ENCODE peak calls at places on chromosome 21, in four cellular contexts. One of them, this sample, is unnamed. For H3K36me3, the result is how much of the 10 kb centered on the place peaks cover.

GRCh38 chr21:15051652-15052554 is 12.9 kb downstream of the NRIP1 start:
- DNase-seq in heart left ventricle: no peak
- DNase-seq in IMR-90: peak
- DNase-seq in heart right ventricle: no peak
- DNase-seq in this sample: no peak

GRCh38 chr21:26087223-26087918 is 83.2 kb downstream of the APP start:
- DNase-seq in heart left ventricle: no peak
- DNase-seq in IMR-90: no peak
- DNase-seq in heart right ventricle: no peak
- DNase-seq in this sample: no peak

GRCh38 chr21:39016740-39017315 is 166.4 kb downstream of the PSMG1 start:
- DNase-seq in heart right ventricle: no peak
- DNase-seq in IMR-90: peak
- DNase-seq in heart left ventricle: no peak
- DNase-seq in this sample: no peak

GRCh38 chr21:31873275-31873695 is 465 bp downstream of the HUNK start:
- DNase-seq in IMR-90: no peak
- DNase-seq in heart right ventricle: peak
- DNase-seq in heart left ventricle: peak
- DNase-seq in this sample: no peak

GRCh38 chr21:15278851-15279250 is 214.1 kb upstream of the NRIP1 start:
- DNase-seq in heart right ventricle: no peak
- DNase-seq in heart left ventricle: no peak
- DNase-seq in IMR-90: no peak
- DNase-seq in this sample: no peak

GRCh38 chr21:25607812-25608737 is 794 bp upstream of the MRPL39 start:
- DNase-seq in heart right ventricle: peak
- DNase-seq in IMR-90: peak
- DNase-seq in heart left ventricle: peak
- DNase-seq in this sample: peak

GRCh38 chr21:42644223-42645208 is 8.9 kb upstream of the PDE9A start:
- DNase-seq in heart right ventricle: no peak
- DNase-seq in heart left ventricle: peak
- DNase-seq in IMR-90: peak
- DNase-seq in this sample: no peak

GRCh38 chr21:27700974-27701614 is 734.2 kb upstream of the ADAMTS5 start:
- DNase-seq in heart left ventricle: peak
- DNase-seq in IMR-90: peak
- DNase-seq in heart right ventricle: peak
- DNase-seq in this sample: peak

GRCh38 chr21:35202431-35202830 is 153.3 kb upstream of the RUNX1 start:
- DNase-seq in IMR-90: peak
- DNase-seq in heart left ventricle: no peak
- DNase-seq in heart right ventricle: no peak
- DNase-seq in this sample: no peak

GRCh38 chr21:14826630-14827029 is 238.2 kb downstream of the NRIP1 start:
- DNase-seq in heart right ventricle: no peak
- DNase-seq in heart left ventricle: no peak
- DNase-seq in IMR-90: no peak
- DNase-seq in this sample: no peak

GRCh38 chr21:42991992-42992740 is 17.8 kb downstream of the PKNOX1 start:
- DNase-seq in IMR-90: peak
- DNase-seq in heart right ventricle: peak
- DNase-seq in heart left ventricle: no peak
- DNase-seq in this sample: no peak

GRCh38 chr21:14290584-14290983 is 74.6 kb downstream of the RBM11 start:
- DNase-seq in heart left ventricle: no peak
- DNase-seq in heart right ventricle: no peak
- DNase-seq in IMR-90: no peak
- DNase-seq in this sample: no peak

GRCh38 chr21:28822882-28823335 is 169.8 kb downstream of the LTN1 start:
- DNase-seq in heart right ventricle: no peak
- DNase-seq in heart left ventricle: no peak
- DNase-seq in IMR-90: peak
- DNase-seq in this sample: no peak

GRCh38 chr21:42221581-42222345 is 2.8 kb downstream of the ABCG1 start:
- DNase-seq in heart right ventricle: no peak
- DNase-seq in IMR-90: peak
- DNase-seq in heart left ventricle: no peak
- DNase-seq in this sample: no peak

GRCh38 chr21:14981246-14981645 is 83.6 kb downstream of the NRIP1 start:
- DNase-seq in IMR-90: no peak
- DNase-seq in heart right ventricle: no peak
- DNase-seq in heart left ventricle: no peak
- DNase-seq in this sample: no peak

GRCh38 chr21:14616303-14617039 is 70.4 kb upstream of the SAMSN1 start:
- DNase-seq in heart right ventricle: no peak
- DNase-seq in IMR-90: no peak
- DNase-seq in heart left ventricle: no peak
- DNase-seq in this sample: no peak

GRCh38 chr21:32537569-32537881 is 47.8 kb downstream of the TCP10L start:
- DNase-seq in heart left ventricle: no peak
- DNase-seq in heart right ventricle: no peak
- DNase-seq in IMR-90: no peak
- DNase-seq in this sample: no peak

GRCh38 chr21:26079376-26079775 is 91.2 kb downstream of the APP start:
- DNase-seq in heart left ventricle: no peak
- DNase-seq in heart right ventricle: no peak
- DNase-seq in IMR-90: peak
- DNase-seq in this sample: no peak

GRCh38 chr21:36347962-36348328 is 27.9 kb downstream of the MORC3 start:
- DNase-seq in heart right ventricle: no peak
- DNase-seq in heart left ventricle: no peak
- DNase-seq in IMR-90: peak
- DNase-seq in this sample: no peak

GRCh38 chr21:42845296-42845965 is 33.9 kb downstream of the WDR4 start:
- DNase-seq in heart left ventricle: no peak
- DNase-seq in heart right ventricle: peak
- DNase-seq in IMR-90: no peak
- DNase-seq in this sample: no peak

GRCh38 chr21:39956586-39956985 is 89.3 kb downstream of the PCP4 start:
- DNase-seq in heart left ventricle: no peak
- DNase-seq in heart right ventricle: no peak
- DNase-seq in IMR-90: no peak
- DNase-seq in this sample: no peak

GRCh38 chr21:25456672-25457071 is 150.6 kb downstream of the MRPL39 start:
- DNase-seq in IMR-90: peak
- DNase-seq in heart right ventricle: no peak
- DNase-seq in heart left ventricle: no peak
- DNase-seq in this sample: no peak

GRCh38 chr21:41861255-41861654 is 17.9 kb downstream of the PRDM15 start:
- DNase-seq in IMR-90: no peak
- DNase-seq in heart right ventricle: no peak
- DNase-seq in heart left ventricle: no peak
- DNase-seq in this sample: no peak

GRCh38 chr21:36507397-36508018 is 27.6 kb upstream of the CLDN14 start:
- DNase-seq in heart right ventricle: no peak
- DNase-seq in heart left ventricle: no peak
- DNase-seq in IMR-90: peak
- DNase-seq in this sample: no peak

GRCh38 chr21:38358098-38358497 is 101.3 kb downstream of the KCNJ15 start:
- DNase-seq in heart left ventricle: no peak
- DNase-seq in IMR-90: no peak
- DNase-seq in heart right ventricle: no peak
- DNase-seq in this sample: no peak

GRCh38 chr21:14741237-14741636 is 195.1 kb upstream of the SAMSN1 start:
- DNase-seq in heart left ventricle: no peak
- DNase-seq in IMR-90: no peak
- DNase-seq in heart right ventricle: no peak
- DNase-seq in this sample: no peak

GRCh38 chr21:35637431-35637830 is 422.9 kb downstream of the SETD4 start:
- DNase-seq in heart right ventricle: no peak
- DNase-seq in IMR-90: peak
- DNase-seq in heart left ventricle: no peak
- DNase-seq in this sample: no peak

DNA sequence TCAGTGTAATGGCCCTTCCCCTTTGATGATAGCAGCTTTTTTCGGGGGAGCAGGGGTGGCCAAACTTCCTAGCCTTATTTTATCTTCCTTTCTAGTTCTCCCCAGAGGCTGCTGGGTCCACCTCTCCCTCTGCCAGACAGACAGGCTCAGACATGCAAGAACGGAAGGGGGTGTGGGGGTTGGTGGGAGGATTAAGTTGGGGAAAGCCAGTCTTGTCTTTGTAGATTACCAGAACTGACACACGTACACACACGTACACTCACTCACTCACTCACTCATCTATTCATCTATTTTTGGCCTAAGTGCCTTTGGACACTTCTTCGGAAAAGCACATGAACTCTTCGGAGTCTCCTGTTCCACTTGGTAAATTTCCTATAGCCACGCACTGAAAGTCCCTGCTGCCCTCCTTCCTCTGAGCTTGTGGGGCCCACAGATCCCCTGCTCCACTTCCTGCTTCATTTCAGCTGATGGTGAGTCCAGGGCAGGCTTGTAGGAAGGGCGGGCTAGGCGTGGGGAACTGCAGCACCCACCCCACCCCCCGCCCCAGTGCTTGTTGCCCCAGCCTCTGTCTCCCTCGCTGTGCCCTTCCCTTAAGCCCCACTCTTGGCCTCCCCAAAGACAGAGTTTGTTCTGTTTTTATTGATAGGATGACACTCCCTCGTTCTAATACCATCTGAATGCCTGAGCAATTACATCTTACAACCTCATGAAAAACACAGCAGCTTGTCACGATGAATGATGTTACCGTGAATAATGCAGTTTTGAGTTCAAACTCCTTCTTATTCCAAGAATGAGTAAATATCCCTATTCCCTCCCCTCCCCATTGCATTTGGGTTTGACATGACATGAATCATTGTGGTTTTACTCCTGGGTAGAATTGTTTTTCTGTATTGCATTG is 60.7 kb upstream of the ATP5PO start:
- DNase-seq in heart left ventricle: no peak
- DNase-seq in heart right ventricle: peak
- DNase-seq in IMR-90: peak
- DNase-seq in this sample: no peak
- H3K27ac ChIP-seq in heart left ventricle: peak
- H3K27ac ChIP-seq in heart right ventricle: peak
- H3K27ac ChIP-seq in IMR-90: peak
- H3K27ac ChIP-seq in this sample: no peak

GRCh38 chr21:45280178-45280821 is 7.4 kb downstream of the POFUT2 start:
- DNase-seq in heart left ventricle: no peak
- DNase-seq in IMR-90: no peak
- DNase-seq in heart right ventricle: no peak
- DNase-seq in this sample: no peak
- H3K36me3 ChIP-seq in heart left ventricle: half or more
- H3K36me3 ChIP-seq in IMR-90: half or more
- H3K36me3 ChIP-seq in heart right ventricle: under half
- H3K36me3 ChIP-seq in this sample: under half

GRCh38 chr21:33700491-33700890 is 58.2 kb downstream of the ITSN1 start:
- DNase-seq in heart right ventricle: no peak
- DNase-seq in heart left ventricle: no peak
- DNase-seq in IMR-90: no peak
- DNase-seq in this sample: no peak

GRCh38 chr21:33703750-33704606 is 61.7 kb downstream of the ITSN1 start:
- DNase-seq in IMR-90: peak
- DNase-seq in heart right ventricle: no peak
- DNase-seq in heart left ventricle: no peak
- DNase-seq in this sample: no peak

GRCh38 chr21:33695785-33696184 is 53.5 kb downstream of the ITSN1 start:
- DNase-seq in IMR-90: no peak
- DNase-seq in heart left ventricle: no peak
- DNase-seq in heart right ventricle: no peak
- DNase-seq in this sample: no peak

GRCh38 chr21:33699277-33699676 is 57.0 kb downstream of the ITSN1 start:
- DNase-seq in heart left ventricle: no peak
- DNase-seq in IMR-90: no peak
- DNase-seq in heart right ventricle: peak
- DNase-seq in this sample: no peak

DNA sequence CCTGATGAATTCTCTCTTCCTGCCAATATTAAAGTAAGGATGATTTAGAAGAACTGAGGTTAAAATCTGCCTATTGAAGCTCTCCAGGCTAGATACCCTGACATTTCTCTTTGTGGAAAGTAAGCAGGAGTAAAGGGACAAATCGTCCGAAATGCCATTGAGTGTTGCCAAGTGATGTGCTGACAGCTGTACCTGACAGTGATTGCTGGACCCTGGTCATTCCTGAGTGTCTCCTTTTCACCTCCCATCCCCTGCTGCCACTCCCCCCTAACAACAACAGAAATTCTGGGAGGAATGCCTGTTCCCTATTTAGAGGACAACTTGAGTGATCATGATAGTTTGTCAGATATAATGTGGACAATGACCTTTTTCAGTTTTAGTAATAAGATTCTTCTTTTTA is 55.8 kb downstream of the ITSN1 start:
- DNase-seq in heart left ventricle: no peak
- DNase-seq in heart right ventricle: no peak
- DNase-seq in IMR-90: no peak
- DNase-seq in this sample: no peak
- H3K27ac ChIP-seq in heart left ventricle: no peak
- H3K27ac ChIP-seq in heart right ventricle: no peak
- H3K27ac ChIP-seq in IMR-90: no peak
- H3K27ac ChIP-seq in this sample: no peak

GRCh38 chr21:44854664-44855446 is 18.6 kb downstream of the PTTG1IP start:
- DNase-seq in heart right ventricle: no peak
- DNase-seq in heart left ventricle: no peak
- DNase-seq in IMR-90: no peak
- DNase-seq in this sample: no peak

GRCh38 chr21:44856131-44856530 is 17.4 kb downstream of the PTTG1IP start:
- DNase-seq in heart right ventricle: no peak
- DNase-seq in IMR-90: no peak
- DNase-seq in heart left ventricle: no peak
- DNase-seq in this sample: no peak

GRCh38 chr21:44854391-44854663 is 19.2 kb downstream of the PTTG1IP start:
- DNase-seq in heart left ventricle: no peak
- DNase-seq in heart right ventricle: no peak
- DNase-seq in IMR-90: no peak
- DNase-seq in this sample: no peak

GRCh38 chr21:44855572-44855971 is 17.9 kb downstream of the PTTG1IP start:
- DNase-seq in IMR-90: no peak
- DNase-seq in heart left ventricle: no peak
- DNase-seq in heart right ventricle: no peak
- DNase-seq in this sample: no peak

DNA sequence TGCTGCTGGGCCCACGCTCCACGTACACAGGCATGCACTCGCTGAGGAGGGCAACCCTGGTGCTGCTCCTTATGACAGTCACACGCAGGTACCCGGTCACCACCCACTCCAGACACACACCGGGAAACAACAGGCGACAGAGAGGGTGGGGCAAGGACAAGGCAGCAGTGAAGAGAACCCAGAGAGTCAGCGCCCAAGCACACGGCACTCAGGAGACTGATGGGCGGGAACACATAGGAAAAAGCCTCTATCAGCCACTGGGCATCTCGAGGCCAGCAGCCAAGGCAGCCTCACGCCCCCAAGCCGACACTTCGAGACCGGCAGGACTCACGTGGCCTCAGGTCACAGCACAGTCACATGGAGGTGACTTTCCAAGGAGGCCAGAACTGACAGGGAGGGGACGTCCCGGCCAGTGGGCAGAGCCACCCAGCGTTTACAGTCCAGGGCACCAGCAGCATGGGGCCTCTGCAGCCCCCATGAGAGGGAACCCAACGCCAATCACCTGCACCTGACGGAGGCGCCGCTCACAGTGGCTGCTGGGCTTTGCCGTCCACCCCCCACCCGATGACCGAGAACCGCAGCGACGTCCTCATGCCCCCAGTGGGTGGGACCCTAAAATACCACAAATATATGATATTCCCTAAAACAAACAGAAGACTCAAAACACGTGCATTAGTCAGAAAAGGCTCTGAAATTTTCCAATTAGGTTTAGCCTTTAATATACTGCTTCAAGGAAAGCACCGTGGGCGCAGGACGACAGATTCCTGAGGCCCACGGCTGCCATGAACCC is 19.7 kb downstream of the PTTG1IP start:
- DNase-seq in heart left ventricle: no peak
- DNase-seq in IMR-90: no peak
- DNase-seq in heart right ventricle: no peak
- DNase-seq in this sample: no peak
- H3K36me3 ChIP-seq in heart left ventricle: half or more
- H3K36me3 ChIP-seq in IMR-90: half or more
- H3K36me3 ChIP-seq in heart right ventricle: under half
- H3K36me3 ChIP-seq in this sample: half or more